ENCODE peak calls at places on chromosomes 1 and 21, in four cellular contexts. B is heart right ventricle, C is omental fat pad, W is stomach. O is an unnamed sample.

GRCh38 chr1:158203693-158204457 is 23.2 kb downstream of the CD1D start:
- DNase-seq in B (peak), C (no peak), W (no peak), O (no peak)

GRCh38 chr1:176696109-176696508 is 233.1 kb downstream of the PAPPA2 start:
- DNase-seq in B (no peak), C (no peak), W (no peak), O (no peak)

GRCh38 chr21:43364851-43365424 is 62.0 kb downstream of the SIK1 start:
- DNase-seq in B (no peak), C (no peak), W (peak), O (no peak)

GRCh38 chr1:39272791-39273071 is 68.2 kb downstream of the MACF1 start:
- DNase-seq in B (no peak), C (no peak), W (no peak), O (no peak)

GRCh38 chr1:15958111-15958510 is 17.8 kb downstream of the ZBTB17 start:
- DNase-seq in B (no peak), C (no peak), W (no peak), O (no peak)

GRCh38 chr1:35717911-35718476 is 690 bp downstream of the C1orf216 start:
- DNase-seq in B (peak), C (no peak), W (peak), O (no peak)

GRCh38 chr1:16441312-16441641 is 753 bp downstream of the NECAP2 start:
- DNase-seq in B (no peak), C (no peak), W (no peak), O (no peak)

GRCh38 chr1:192904438-192904895 is 95.6 kb downstream of the RGS2 start:
- DNase-seq in B (no peak), C (no peak), W (no peak), O (no peak)

GRCh38 chr21:43262427-43262826 is 93.6 kb downstream of the CRYAA start:
- DNase-seq in B (no peak), C (no peak), W (no peak), O (no peak)

GRCh38 chr1:8251635-8252034 is 66.3 kb upstream of the SLC45A1 start:
- DNase-seq in B (no peak), C (no peak), W (no peak), O (no peak)

GRCh38 chr1:223870617-223871574 is 25.1 kb upstream of the TP53BP2 start:
- DNase-seq in B (no peak), C (no peak), W (no peak), O (no peak)

GRCh38 chr1:84769636-84770035 is 79.4 kb upstream of the SSX2IP start:
- DNase-seq in B (no peak), C (no peak), W (no peak), O (no peak)

GRCh38 chr1:181140398-181140797 is 51.9 kb downstream of the IER5 start:
- DNase-seq in B (no peak), C (no peak), W (no peak), O (no peak)

GRCh38 chr1:246784621-246785535 is 60.7 kb downstream of the SCCPDH start:
- DNase-seq in B (no peak), C (no peak), W (no peak), O (no peak)

GRCh38 chr1:42971848-42972291 is 13.2 kb upstream of the SLC2A1 start:
- DNase-seq in B (no peak), C (no peak), W (no peak), O (no peak)

GRCh38 chr1:45395051-45395450 is 54.8 kb upstream of the MUTYH start:
- DNase-seq in B (no peak), C (no peak), W (no peak), O (no peak)

GRCh38 chr1:206941766-206942418 is 4.4 kb downstream of the PIGR start:
- DNase-seq in B (no peak), C (no peak), W (peak), O (no peak)

GRCh38 chr1:236141447-236142357 is 637 bp upstream of the GPR137B start:
- DNase-seq in B (no peak), C (no peak), W (peak), O (peak)

GRCh38 chr1:66931548-66932124 is 6.8 kb downstream of the MIER1 start:
- DNase-seq in B (no peak), C (no peak), W (no peak), O (no peak)

GRCh38 chr1:2555634-2556276 is 416 bp upstream of the TNFRSF14 start:
- DNase-seq in B (peak), C (peak), W (peak), O (no peak)

DNA sequence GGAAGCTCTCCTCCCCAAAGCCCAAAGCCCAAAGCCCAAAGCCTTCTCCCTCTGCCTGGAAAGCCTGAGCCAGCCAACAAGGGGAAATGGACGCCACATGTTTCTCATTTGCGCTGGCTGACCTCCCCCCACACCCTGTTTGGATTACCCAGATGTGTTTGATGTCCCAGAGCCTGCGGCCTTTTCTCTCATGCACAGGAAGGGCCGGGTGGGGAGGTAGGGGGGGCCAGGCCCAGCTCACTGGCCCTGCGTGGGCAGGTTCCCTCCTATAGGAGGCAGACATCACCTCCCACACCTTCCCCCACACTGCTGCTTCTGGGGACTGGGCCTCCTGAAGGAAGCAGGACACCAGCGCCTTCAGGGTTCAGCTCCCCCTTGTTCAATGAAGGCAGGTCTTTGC is 116.3 kb downstream of the NAV1 start:
- DNase-seq in B (peak), C (no peak), W (no peak), O (no peak)
- TF ChIP-seq CTCF in B (no peak), C (no peak), W (no peak), O (no peak)

DNA sequence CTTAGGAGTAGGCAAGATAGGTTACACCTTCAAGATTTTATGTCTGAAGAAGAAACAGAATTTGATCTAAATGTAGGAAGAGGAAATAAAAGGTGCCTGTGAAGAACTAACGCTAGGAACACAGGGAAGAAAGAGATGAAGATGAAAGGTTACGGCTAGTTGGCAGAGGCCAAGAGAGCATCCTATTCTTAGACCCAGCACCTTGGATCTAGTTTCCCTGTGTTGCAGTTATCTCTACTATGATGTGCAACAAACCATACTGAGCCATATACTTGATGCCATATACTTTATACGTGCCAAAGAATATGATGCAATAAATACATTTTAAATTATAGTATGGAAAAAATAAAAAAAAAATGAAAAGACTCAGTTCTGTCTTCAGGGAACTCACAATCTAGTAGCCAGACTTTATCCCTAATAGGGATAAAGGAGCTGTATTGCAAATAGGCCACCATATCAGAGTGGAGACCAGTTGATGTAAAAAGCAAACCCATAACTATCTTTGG is 181.1 kb downstream of the PBX1 start:
- DNase-seq in B (no peak), C (no peak), W (no peak), O (no peak)
- TF ChIP-seq CTCF in B (no peak), C (no peak), W (no peak), O (no peak)

GRCh38 chr1:194616835-194617234 is 1430.4 kb upstream of the B3GALT2 start:
- DNase-seq in B (no peak), C (no peak), W (no peak), O (no peak)
- TF ChIP-seq CTCF in B (no peak), C (no peak), W (no peak), O (no peak)

GRCh38 chr1:6241107-6241886 is 2.7 kb upstream of the HES3 start:
- DNase-seq in B (no peak), C (no peak), W (no peak), O (no peak)

GRCh38 chr1:6243993-6244392 is at the start of gene HES3:
- DNase-seq in B (no peak), C (no peak), W (no peak), O (no peak)

GRCh38 chr1:6244401-6245054 is 549 bp downstream of the HES3 start:
- DNase-seq in B (no peak), C (no peak), W (no peak), O (no peak)

GRCh38 chr1:6241887-6242740 is 1.9 kb upstream of the HES3 start:
- DNase-seq in B (no peak), C (no peak), W (no peak), O (no peak)

GRCh38 chr1:6243053-6243834 is 735 bp upstream of the HES3 start:
- DNase-seq in B (no peak), C (no peak), W (no peak), O (no peak)
- TF ChIP-seq CTCF in B (no peak), C (no peak), W (no peak), O (no peak)

GRCh38 chr1:222104097-222104496 is 362.2 kb upstream of the DUSP10 start:
- DNase-seq in B (no peak), C (no peak), W (no peak), O (no peak)
- TF ChIP-seq CTCF in B (no peak), C (no peak), W (no peak), O (no peak)

DNA sequence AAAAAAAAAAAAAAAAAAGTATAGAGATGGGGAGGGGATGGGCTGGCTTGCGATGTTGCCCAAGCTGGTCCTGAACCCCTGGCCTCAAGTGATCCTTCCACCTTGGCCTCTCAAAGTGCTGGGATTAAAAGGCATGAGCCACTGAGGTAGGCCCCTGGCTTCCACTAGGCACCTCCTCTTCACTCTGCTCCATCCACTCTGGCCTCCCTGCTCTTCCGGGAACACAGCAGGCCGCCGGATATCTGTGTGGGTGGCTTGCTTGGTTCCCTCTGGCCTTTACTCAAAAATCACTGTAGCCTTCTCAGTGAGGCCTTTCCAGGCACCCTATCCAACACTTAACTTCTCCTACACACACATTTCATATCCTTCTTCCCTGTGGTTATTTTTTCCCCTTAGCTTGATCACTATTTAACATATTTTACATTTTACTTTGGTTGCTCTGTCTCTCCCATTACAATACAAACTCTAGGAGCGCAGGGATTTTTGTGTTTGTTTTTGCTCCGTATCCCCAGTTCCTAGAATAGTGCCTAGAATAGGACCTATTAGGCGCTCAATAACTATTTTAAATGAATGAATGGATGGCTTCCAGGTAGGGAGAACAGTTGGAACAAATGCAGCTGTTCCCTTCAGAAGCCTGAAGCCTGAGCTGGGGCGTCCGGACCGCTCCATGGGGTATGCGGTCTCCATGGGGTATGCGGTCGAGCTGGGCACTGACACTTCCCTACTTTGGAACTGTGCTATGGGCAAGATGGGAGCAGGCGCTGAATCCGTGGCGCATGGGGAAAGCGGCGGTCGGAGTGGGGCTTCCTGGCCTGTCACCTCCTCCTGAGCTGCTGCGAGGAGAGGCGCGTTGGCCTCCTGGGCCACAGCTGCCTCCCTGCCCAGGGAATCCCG is 46.7 kb downstream of the H3-3A start:
- DNase-seq in B (peak), C (no peak), W (peak), O (no peak)
- TF ChIP-seq CTCF in B (no peak), C (no peak), W (no peak), O (no peak)